ENCODE peak calls at places on chromosomes 1 and 21, in seven cellular contexts. One of them, this sample, is unnamed.
A peak's percentile ranks its signal among the peaks of the same experiment; 100 is the strongest.

GRCh38 chr21:20971296-20971921 is 26.8 kb upstream of the NCAM2 start:
- DNase-seq in ovary: no peak
- DNase-seq in body of pancreas: peak; percentile 41
- DNase-seq in mammary epithelial cell: no peak
- DNase-seq in left ventricle myocardium inferior: peak; percentile 33
- DNase-seq in astrocyte: peak; percentile 39
- DNase-seq in lung: no peak
- DNase-seq in this sample: peak; percentile 14

GRCh38 chr21:43703068-43703880 is 15.7 kb upstream of the PDXK start:
- DNase-seq in ovary: no peak
- DNase-seq in body of pancreas: peak; percentile 60
- DNase-seq in mammary epithelial cell: no peak
- DNase-seq in left ventricle myocardium inferior: peak; percentile 71
- DNase-seq in astrocyte: peak; percentile 72
- DNase-seq in lung: no peak
- DNase-seq in this sample: no peak

GRCh38 chr1:212930986-212931678 is 19.2 kb upstream of the VASH2 start:
- DNase-seq in ovary: no peak
- DNase-seq in body of pancreas: no peak
- DNase-seq in mammary epithelial cell: no peak
- DNase-seq in left ventricle myocardium inferior: no peak
- DNase-seq in astrocyte: no peak
- DNase-seq in lung: no peak
- DNase-seq in this sample: no peak

GRCh38 chr1:110407260-110408210 is at the start of gene LAMTOR5:
- DNase-seq in ovary: peak; percentile 94
- DNase-seq in body of pancreas: peak; percentile 92
- DNase-seq in mammary epithelial cell: peak; percentile 89
- DNase-seq in left ventricle myocardium inferior: peak; percentile 95
- DNase-seq in astrocyte: peak; percentile 88
- DNase-seq in lung: peak; percentile 95
- DNase-seq in this sample: peak; percentile 55

GRCh38 chr1:3474016-3474415 is 19.6 kb downstream of the ARHGEF16 start:
- DNase-seq in ovary: no peak
- DNase-seq in body of pancreas: no peak
- DNase-seq in mammary epithelial cell: no peak
- DNase-seq in left ventricle myocardium inferior: no peak
- DNase-seq in astrocyte: no peak
- DNase-seq in lung: no peak
- DNase-seq in this sample: no peak

GRCh38 chr1:218025454-218025853 is 259.6 kb upstream of the RRP15 start:
- DNase-seq in ovary: no peak
- DNase-seq in body of pancreas: no peak
- DNase-seq in mammary epithelial cell: peak; percentile 79
- DNase-seq in left ventricle myocardium inferior: no peak
- DNase-seq in astrocyte: peak; percentile 44
- DNase-seq in lung: no peak
- DNase-seq in this sample: no peak

GRCh38 chr1:67524143-67525052 is 94.2 kb upstream of the SERBP1 start:
- DNase-seq in ovary: no peak
- DNase-seq in body of pancreas: no peak
- DNase-seq in mammary epithelial cell: peak; percentile 48
- DNase-seq in left ventricle myocardium inferior: no peak
- DNase-seq in astrocyte: no peak
- DNase-seq in lung: no peak
- DNase-seq in this sample: no peak

GRCh38 chr1:248841702-248842395 is 3.8 kb downstream of the ZNF672 start:
- DNase-seq in ovary: no peak
- DNase-seq in body of pancreas: no peak
- DNase-seq in mammary epithelial cell: peak; percentile 43
- DNase-seq in left ventricle myocardium inferior: no peak
- DNase-seq in astrocyte: peak; percentile 26
- DNase-seq in lung: no peak
- DNase-seq in this sample: no peak

GRCh38 chr1:155198547-155198906 is 9.2 kb downstream of the THBS3 start:
- DNase-seq in ovary: no peak
- DNase-seq in body of pancreas: no peak
- DNase-seq in mammary epithelial cell: no peak
- DNase-seq in left ventricle myocardium inferior: no peak
- DNase-seq in astrocyte: no peak
- DNase-seq in lung: no peak
- DNase-seq in this sample: no peak
- H3K36me3 ChIP-seq in ovary: no peaks in the 10 kb centered on the region
- H3K36me3 ChIP-seq in body of pancreas: no peaks in the 10 kb centered on the region
- H3K36me3 ChIP-seq in mammary epithelial cell: no peaks in the 10 kb centered on the region
- H3K36me3 ChIP-seq in left ventricle myocardium inferior: no peaks in the 10 kb centered on the region
- H3K36me3 ChIP-seq in astrocyte: peaks cover 5% of the 10 kb centered on the region
- H3K36me3 ChIP-seq in lung: no peaks in the 10 kb centered on the region
- H3K36me3 ChIP-seq in this sample: peaks cover 7% of the 10 kb centered on the region

DNA sequence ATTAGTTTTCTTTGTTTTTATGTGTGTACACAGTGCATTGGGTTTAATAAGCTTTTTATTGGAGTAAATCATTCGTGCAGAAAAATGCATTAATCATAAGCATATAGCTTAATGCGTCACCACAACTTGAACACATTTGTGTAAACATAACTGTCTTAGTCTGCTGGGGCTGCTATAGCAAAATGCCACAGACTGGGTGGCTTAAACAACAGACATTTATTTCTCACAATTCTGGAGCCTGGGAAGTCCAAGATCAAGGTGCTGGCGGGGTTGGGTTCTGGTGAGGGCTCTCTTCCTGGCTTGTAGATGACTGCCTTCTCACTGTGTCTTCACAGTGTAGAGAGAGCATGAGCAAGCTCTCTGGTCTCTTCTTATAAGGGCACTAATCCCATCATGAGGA is 17.6 kb upstream of the SLC6A9 start:
- DNase-seq in ovary: no peak
- DNase-seq in body of pancreas: no peak
- DNase-seq in mammary epithelial cell: peak; percentile 69
- DNase-seq in left ventricle myocardium inferior: no peak
- DNase-seq in astrocyte: peak; percentile 72
- DNase-seq in lung: no peak
- DNase-seq in this sample: no peak
- H3K4me3 ChIP-seq in ovary: no peak overlapping the region
- H3K4me3 ChIP-seq in body of pancreas: no peak overlapping the region
- H3K4me3 ChIP-seq in mammary epithelial cell: no peak overlapping the region
- H3K4me3 ChIP-seq in left ventricle myocardium inferior: no peak overlapping the region
- H3K4me3 ChIP-seq in astrocyte: peak overlapping the region; percentile 9
- H3K4me3 ChIP-seq in lung: no peak overlapping the region
- H3K4me3 ChIP-seq in this sample: no peak overlapping the region

GRCh38 chr1:155177192-155177917 is 3.7 kb downstream of the TRIM46 start:
- DNase-seq in ovary: no peak
- DNase-seq in body of pancreas: peak; percentile 12
- DNase-seq in mammary epithelial cell: no peak
- DNase-seq in left ventricle myocardium inferior: no peak
- DNase-seq in astrocyte: no peak
- DNase-seq in lung: no peak
- DNase-seq in this sample: no peak
- H3K36me3 ChIP-seq in ovary: no peaks in the 10 kb centered on the region
- H3K36me3 ChIP-seq in body of pancreas: no peaks in the 10 kb centered on the region
- H3K36me3 ChIP-seq in mammary epithelial cell: no peaks in the 10 kb centered on the region
- H3K36me3 ChIP-seq in left ventricle myocardium inferior: no peaks in the 10 kb centered on the region
- H3K36me3 ChIP-seq in astrocyte: peaks cover 2% of the 10 kb centered on the region
- H3K36me3 ChIP-seq in lung: no peaks in the 10 kb centered on the region
- H3K36me3 ChIP-seq in this sample: peaks cover 10% of the 10 kb centered on the region

GRCh38 chr1:34292472-34292871 is 115.8 kb downstream of the C1orf94 start:
- DNase-seq in ovary: no peak
- DNase-seq in body of pancreas: no peak
- DNase-seq in mammary epithelial cell: no peak
- DNase-seq in left ventricle myocardium inferior: no peak
- DNase-seq in astrocyte: no peak
- DNase-seq in lung: no peak
- DNase-seq in this sample: no peak
- H3K4me3 ChIP-seq in ovary: no peak overlapping the region
- H3K4me3 ChIP-seq in body of pancreas: no peak overlapping the region
- H3K4me3 ChIP-seq in mammary epithelial cell: no peak overlapping the region
- H3K4me3 ChIP-seq in left ventricle myocardium inferior: no peak overlapping the region
- H3K4me3 ChIP-seq in astrocyte: no peak overlapping the region
- H3K4me3 ChIP-seq in lung: no peak overlapping the region
- H3K4me3 ChIP-seq in this sample: no peak overlapping the region

DNA sequence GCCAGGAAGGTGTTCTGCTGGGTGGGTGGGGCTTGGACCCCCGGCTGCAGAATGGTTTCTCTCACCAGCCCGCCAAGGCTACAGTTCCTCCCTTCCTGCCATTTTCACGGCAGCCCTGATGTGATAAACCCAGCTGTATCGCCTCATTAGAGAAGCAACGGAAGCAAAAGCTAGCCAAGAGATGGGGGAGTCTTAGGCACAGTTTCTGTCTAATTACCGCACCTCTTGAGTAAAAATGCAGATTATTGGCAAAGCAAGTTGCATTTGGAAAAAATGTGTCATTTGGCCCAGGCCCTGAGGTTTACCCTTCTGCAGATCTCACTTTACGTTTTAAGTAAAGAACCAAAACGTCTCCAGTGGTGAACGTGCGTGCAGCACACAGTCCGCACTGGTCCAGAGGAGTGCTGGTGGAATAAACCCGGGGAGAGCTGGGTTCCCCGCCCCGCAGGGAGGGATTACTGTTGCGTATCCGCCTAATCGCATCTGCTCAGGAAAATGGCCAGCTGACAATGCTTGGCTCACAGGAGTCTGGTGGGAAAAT is 109.9 kb downstream of the GALNT2 start:
- DNase-seq in ovary: peak; percentile 76
- DNase-seq in body of pancreas: peak; percentile 66
- DNase-seq in mammary epithelial cell: no peak
- DNase-seq in left ventricle myocardium inferior: peak; percentile 80
- DNase-seq in astrocyte: no peak
- DNase-seq in lung: no peak
- DNase-seq in this sample: no peak
- H3K36me3 ChIP-seq in ovary: no peaks in the 10 kb centered on the region
- H3K36me3 ChIP-seq in body of pancreas: no peaks in the 10 kb centered on the region
- H3K36me3 ChIP-seq in mammary epithelial cell: peaks cover 2% of the 10 kb centered on the region
- H3K36me3 ChIP-seq in left ventricle myocardium inferior: no peaks in the 10 kb centered on the region
- H3K36me3 ChIP-seq in astrocyte: peaks cover 4% of the 10 kb centered on the region
- H3K36me3 ChIP-seq in lung: no peaks in the 10 kb centered on the region
- H3K36me3 ChIP-seq in this sample: no peaks in the 10 kb centered on the region

GRCh38 chr1:18111605-18112297 is 4.2 kb downstream of the IGSF21 start:
- DNase-seq in ovary: no peak
- DNase-seq in body of pancreas: no peak
- DNase-seq in mammary epithelial cell: no peak
- DNase-seq in left ventricle myocardium inferior: no peak
- DNase-seq in astrocyte: no peak
- DNase-seq in lung: no peak
- DNase-seq in this sample: no peak
- H3K4me3 ChIP-seq in ovary: no peak overlapping the region
- H3K4me3 ChIP-seq in body of pancreas: no peak overlapping the region
- H3K4me3 ChIP-seq in mammary epithelial cell: no peak overlapping the region
- H3K4me3 ChIP-seq in left ventricle myocardium inferior: no peak overlapping the region
- H3K4me3 ChIP-seq in astrocyte: no peak overlapping the region
- H3K4me3 ChIP-seq in lung: no peak overlapping the region
- H3K4me3 ChIP-seq in this sample: no peak overlapping the region

GRCh38 chr21:34881894-34882371 is 167.2 kb downstream of the RUNX1 start:
- DNase-seq in ovary: no peak
- DNase-seq in body of pancreas: no peak
- DNase-seq in mammary epithelial cell: peak; percentile 82
- DNase-seq in left ventricle myocardium inferior: no peak
- DNase-seq in astrocyte: peak; percentile 91
- DNase-seq in lung: no peak
- DNase-seq in this sample: no peak
- H3K36me3 ChIP-seq in ovary: no peaks in the 10 kb centered on the region
- H3K36me3 ChIP-seq in body of pancreas: no peaks in the 10 kb centered on the region
- H3K36me3 ChIP-seq in mammary epithelial cell: peaks cover 42% of the 10 kb centered on the region
- H3K36me3 ChIP-seq in left ventricle myocardium inferior: no peaks in the 10 kb centered on the region
- H3K36me3 ChIP-seq in astrocyte: peaks cover 34% of the 10 kb centered on the region
- H3K36me3 ChIP-seq in lung: no peaks in the 10 kb centered on the region
- H3K36me3 ChIP-seq in this sample: peaks cover 1% of the 10 kb centered on the region

This sample was measured in kidney epithelial cell.